ENCODE peak calls at places on chromosomes 16 and 17, in nine cellular contexts. One of them, this sample, is unnamed. For H3K36me3, the result is how much of the 10 kb centered on the place peaks cover.

GRCh38 chr17:75738218-75738802 is 17.1 kb downstream of the ITGB4 start:
- DNase-seq in GM12878: no peak
- DNase-seq in PC-3: no peak
- DNase-seq in neural progenitor cell: no peak
- DNase-seq in IMR-90: peak
- DNase-seq in endodermal cell: peak
- DNase-seq in fibroblast of lung: no peak
- DNase-seq in GM23248: peak
- DNase-seq in mesendoderm: no peak
- DNase-seq in this sample: no peak

GRCh38 chr16:69796285-69797118 is 34.4 kb downstream of the WWP2 start:
- DNase-seq in GM12878: no peak
- DNase-seq in PC-3: peak
- DNase-seq in neural progenitor cell: peak
- DNase-seq in IMR-90: peak
- DNase-seq in endodermal cell: peak
- DNase-seq in fibroblast of lung: peak
- DNase-seq in GM23248: peak
- DNase-seq in mesendoderm: peak
- DNase-seq in this sample: peak

GRCh38 chr16:56195151-56195550 is 3.9 kb downstream of the GNAO1 start:
- DNase-seq in GM12878: no peak
- DNase-seq in PC-3: peak
- DNase-seq in neural progenitor cell: no peak
- DNase-seq in IMR-90: no peak
- DNase-seq in endodermal cell: no peak
- DNase-seq in fibroblast of lung: no peak
- DNase-seq in GM23248: no peak
- DNase-seq in mesendoderm: no peak
- DNase-seq in this sample: no peak

GRCh38 chr16:9092963-9093477 is 1.6 kb downstream of the HAPSTR1 start:
- DNase-seq in GM12878: no peak
- DNase-seq in PC-3: no peak
- DNase-seq in neural progenitor cell: peak
- DNase-seq in IMR-90: no peak
- DNase-seq in endodermal cell: peak
- DNase-seq in fibroblast of lung: no peak
- DNase-seq in GM23248: peak
- DNase-seq in mesendoderm: peak
- DNase-seq in this sample: no peak

GRCh38 chr17:71461504-71462197 is 659.2 kb upstream of the SOX9 start:
- DNase-seq in GM12878: no peak
- DNase-seq in PC-3: no peak
- DNase-seq in neural progenitor cell: peak
- DNase-seq in IMR-90: no peak
- DNase-seq in endodermal cell: no peak
- DNase-seq in fibroblast of lung: no peak
- DNase-seq in GM23248: no peak
- DNase-seq in mesendoderm: no peak
- DNase-seq in this sample: no peak

GRCh38 chr16:56547120-56547948 is 17.5 kb upstream of the MT4 start:
- DNase-seq in GM12878: no peak
- DNase-seq in PC-3: peak
- DNase-seq in neural progenitor cell: peak
- DNase-seq in IMR-90: peak
- DNase-seq in endodermal cell: peak
- DNase-seq in fibroblast of lung: peak
- DNase-seq in GM23248: peak
- DNase-seq in mesendoderm: peak
- DNase-seq in this sample: peak

GRCh38 chr17:21210411-21211076 is 3.4 kb downstream of the TMEM11 start:
- DNase-seq in GM12878: no peak
- DNase-seq in PC-3: no peak
- DNase-seq in neural progenitor cell: peak
- DNase-seq in IMR-90: no peak
- DNase-seq in endodermal cell: no peak
- DNase-seq in fibroblast of lung: no peak
- DNase-seq in GM23248: no peak
- DNase-seq in mesendoderm: no peak
- DNase-seq in this sample: no peak

GRCh38 chr16:15970202-15970601 is 20.8 kb downstream of the ABCC1 start:
- DNase-seq in GM12878: no peak
- DNase-seq in PC-3: peak
- DNase-seq in neural progenitor cell: peak
- DNase-seq in IMR-90: no peak
- DNase-seq in endodermal cell: peak
- DNase-seq in fibroblast of lung: no peak
- DNase-seq in GM23248: no peak
- DNase-seq in mesendoderm: peak
- DNase-seq in this sample: no peak

GRCh38 chr17:72343911-72344310 is 223.1 kb downstream of the SOX9 start:
- DNase-seq in GM12878: no peak
- DNase-seq in PC-3: no peak
- DNase-seq in neural progenitor cell: no peak
- DNase-seq in IMR-90: peak
- DNase-seq in endodermal cell: no peak
- DNase-seq in fibroblast of lung: no peak
- DNase-seq in GM23248: no peak
- DNase-seq in mesendoderm: no peak
- DNase-seq in this sample: no peak

GRCh38 chr16:16857603-16858283 is 478.8 kb downstream of the NPIPA7 start:
- DNase-seq in GM12878: no peak
- DNase-seq in PC-3: no peak
- DNase-seq in neural progenitor cell: no peak
- DNase-seq in IMR-90: no peak
- DNase-seq in endodermal cell: peak
- DNase-seq in fibroblast of lung: no peak
- DNase-seq in GM23248: peak
- DNase-seq in mesendoderm: peak
- DNase-seq in this sample: no peak

GRCh38 chr16:58507963-58508670 is 7.2 kb upstream of the SETD6 start:
- DNase-seq in GM12878: no peak
- DNase-seq in PC-3: no peak
- DNase-seq in neural progenitor cell: no peak
- DNase-seq in IMR-90: no peak
- DNase-seq in endodermal cell: no peak
- DNase-seq in fibroblast of lung: no peak
- DNase-seq in GM23248: no peak
- DNase-seq in mesendoderm: no peak
- DNase-seq in this sample: no peak

GRCh38 chr16:19375561-19376158 is 42.0 kb upstream of the TMC5 start:
- DNase-seq in GM12878: peak
- DNase-seq in PC-3: peak
- DNase-seq in neural progenitor cell: peak
- DNase-seq in IMR-90: peak
- DNase-seq in endodermal cell: peak
- DNase-seq in fibroblast of lung: peak
- DNase-seq in GM23248: peak
- DNase-seq in mesendoderm: peak
- DNase-seq in this sample: peak

GRCh38 chr17:13917635-13918034 is 151.7 kb upstream of the COX10 start:
- DNase-seq in GM12878: no peak
- DNase-seq in PC-3: no peak
- DNase-seq in neural progenitor cell: no peak
- DNase-seq in IMR-90: no peak
- DNase-seq in endodermal cell: no peak
- DNase-seq in fibroblast of lung: no peak
- DNase-seq in GM23248: no peak
- DNase-seq in mesendoderm: peak
- DNase-seq in this sample: no peak

GRCh38 chr16:55392701-55393100 is 68.7 kb downstream of the IRX6 start:
- DNase-seq in GM12878: no peak
- DNase-seq in PC-3: peak
- DNase-seq in neural progenitor cell: no peak
- DNase-seq in IMR-90: no peak
- DNase-seq in endodermal cell: no peak
- DNase-seq in fibroblast of lung: no peak
- DNase-seq in GM23248: no peak
- DNase-seq in mesendoderm: no peak
- DNase-seq in this sample: peak

GRCh38 chr16:55035037-55035436 is 104.4 kb downstream of the IRX5 start:
- DNase-seq in GM12878: no peak
- DNase-seq in PC-3: peak
- DNase-seq in neural progenitor cell: peak
- DNase-seq in IMR-90: no peak
- DNase-seq in endodermal cell: peak
- DNase-seq in fibroblast of lung: no peak
- DNase-seq in GM23248: peak
- DNase-seq in mesendoderm: peak
- DNase-seq in this sample: peak

GRCh38 chr17:66436643-66437042 is 134.2 kb downstream of the PRKCA start:
- DNase-seq in GM12878: no peak
- DNase-seq in PC-3: no peak
- DNase-seq in neural progenitor cell: no peak
- DNase-seq in IMR-90: no peak
- DNase-seq in endodermal cell: no peak
- DNase-seq in fibroblast of lung: no peak
- DNase-seq in GM23248: no peak
- DNase-seq in mesendoderm: no peak
- DNase-seq in this sample: no peak

DNA sequence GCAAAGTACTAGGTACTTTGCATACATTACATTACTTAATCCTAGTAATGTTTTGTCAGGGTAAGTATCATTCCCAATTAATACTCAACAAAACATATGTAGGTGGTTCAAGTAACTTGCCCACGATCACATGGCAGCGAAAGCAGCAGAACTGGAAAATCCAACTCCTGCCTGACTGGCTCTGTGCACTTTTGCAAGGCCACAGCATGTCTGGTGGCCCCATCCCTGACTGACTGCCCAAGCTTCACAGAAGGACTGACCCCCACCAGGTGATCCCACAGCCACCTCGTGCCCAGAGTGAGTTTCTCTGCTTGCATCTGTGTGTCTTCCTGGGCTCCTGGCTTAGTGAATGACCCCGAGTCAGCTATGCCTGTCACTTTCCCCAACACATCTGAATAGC is 11.4 kb downstream of the CNP start:
- DNase-seq in GM12878: no peak
- DNase-seq in PC-3: peak
- DNase-seq in neural progenitor cell: no peak
- DNase-seq in IMR-90: no peak
- DNase-seq in endodermal cell: no peak
- DNase-seq in fibroblast of lung: no peak
- DNase-seq in GM23248: no peak
- DNase-seq in mesendoderm: no peak
- DNase-seq in this sample: no peak
- H3K36me3 ChIP-seq in GM12878: under half
- H3K36me3 ChIP-seq in PC-3: under half
- H3K36me3 ChIP-seq in neural progenitor cell: under half
- H3K36me3 ChIP-seq in IMR-90: half or more
- H3K36me3 ChIP-seq in endodermal cell: half or more
- H3K36me3 ChIP-seq in fibroblast of lung: under half
- H3K36me3 ChIP-seq in GM23248: under half
- H3K36me3 ChIP-seq in mesendoderm: under half
- H3K36me3 ChIP-seq in this sample: under half

GRCh38 chr16:23182675-23183485 is at the start of gene SCNN1G:
- DNase-seq in GM12878: no peak
- DNase-seq in PC-3: no peak
- DNase-seq in neural progenitor cell: peak
- DNase-seq in IMR-90: no peak
- DNase-seq in endodermal cell: peak
- DNase-seq in fibroblast of lung: no peak
- DNase-seq in GM23248: peak
- DNase-seq in mesendoderm: peak
- DNase-seq in this sample: peak

GRCh38 chr16:23185661-23186060 is 3.1 kb downstream of the SCNN1G start:
- DNase-seq in GM12878: no peak
- DNase-seq in PC-3: no peak
- DNase-seq in neural progenitor cell: no peak
- DNase-seq in IMR-90: no peak
- DNase-seq in endodermal cell: no peak
- DNase-seq in fibroblast of lung: no peak
- DNase-seq in GM23248: no peak
- DNase-seq in mesendoderm: no peak
- DNase-seq in this sample: no peak

GRCh38 chr16:23182206-23182674 is 305 bp upstream of the SCNN1G start:
- DNase-seq in GM12878: peak
- DNase-seq in PC-3: peak
- DNase-seq in neural progenitor cell: peak
- DNase-seq in IMR-90: peak
- DNase-seq in endodermal cell: peak
- DNase-seq in fibroblast of lung: peak
- DNase-seq in GM23248: peak
- DNase-seq in mesendoderm: peak
- DNase-seq in this sample: peak

GRCh38 chr16:23181506-23181905 is 1.0 kb upstream of the SCNN1G start:
- DNase-seq in GM12878: no peak
- DNase-seq in PC-3: no peak
- DNase-seq in neural progenitor cell: no peak
- DNase-seq in IMR-90: no peak
- DNase-seq in endodermal cell: no peak
- DNase-seq in fibroblast of lung: no peak
- DNase-seq in GM23248: no peak
- DNase-seq in mesendoderm: no peak
- DNase-seq in this sample: no peak

GRCh38 chr16:23183486-23183862 is 929 bp downstream of the SCNN1G start:
- DNase-seq in GM12878: no peak
- DNase-seq in PC-3: no peak
- DNase-seq in neural progenitor cell: no peak
- DNase-seq in IMR-90: no peak
- DNase-seq in endodermal cell: peak
- DNase-seq in fibroblast of lung: no peak
- DNase-seq in GM23248: no peak
- DNase-seq in mesendoderm: no peak
- DNase-seq in this sample: no peak
- H3K9ac ChIP-seq in GM12878: no peak
- H3K9ac ChIP-seq in PC-3: no peak
- H3K9ac ChIP-seq in neural progenitor cell: no peak
- H3K9ac ChIP-seq in IMR-90: no peak
- H3K9ac ChIP-seq in endodermal cell: no peak
- H3K9ac ChIP-seq in fibroblast of lung: no peak
- H3K9ac ChIP-seq in GM23248: no peak
- H3K9ac ChIP-seq in mesendoderm: no peak
- H3K9ac ChIP-seq in this sample: peak

DNA sequence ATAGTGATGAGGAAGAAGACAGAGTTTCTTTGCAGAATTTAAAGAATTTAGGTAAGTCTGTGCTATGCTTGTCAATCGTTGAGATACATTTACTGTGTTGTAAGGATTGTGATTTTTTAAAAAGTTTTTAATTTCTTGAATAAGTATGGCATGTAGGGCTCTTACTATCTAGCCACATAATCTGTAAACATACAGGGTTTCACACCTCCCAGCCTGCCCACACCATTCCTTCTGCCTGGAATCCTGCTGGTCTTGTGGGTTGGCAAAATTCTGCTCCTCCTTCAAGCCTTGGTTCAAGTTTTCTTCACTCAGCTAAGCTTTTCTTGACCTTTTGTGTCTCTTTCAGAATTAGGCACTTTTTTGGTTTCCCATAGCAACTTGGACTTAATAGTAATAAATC is 7.5 kb downstream of the ZNHIT3 start:
- DNase-seq in GM12878: no peak
- DNase-seq in PC-3: no peak
- DNase-seq in neural progenitor cell: no peak
- DNase-seq in IMR-90: no peak
- DNase-seq in endodermal cell: no peak
- DNase-seq in fibroblast of lung: no peak
- DNase-seq in GM23248: peak
- DNase-seq in mesendoderm: no peak
- DNase-seq in this sample: no peak
- H3K36me3 ChIP-seq in GM12878: under half
- H3K36me3 ChIP-seq in PC-3: under half
- H3K36me3 ChIP-seq in neural progenitor cell: under half
- H3K36me3 ChIP-seq in IMR-90: under half
- H3K36me3 ChIP-seq in endodermal cell: half or more
- H3K36me3 ChIP-seq in fibroblast of lung: under half
- H3K36me3 ChIP-seq in GM23248: under half
- H3K36me3 ChIP-seq in mesendoderm: under half
- H3K36me3 ChIP-seq in this sample: under half

GRCh38 chr16:85610059-85610445 is 3.1 kb upstream of the GSE1 start:
- DNase-seq in GM12878: no peak
- DNase-seq in PC-3: peak
- DNase-seq in neural progenitor cell: no peak
- DNase-seq in IMR-90: no peak
- DNase-seq in endodermal cell: peak
- DNase-seq in fibroblast of lung: no peak
- DNase-seq in GM23248: no peak
- DNase-seq in mesendoderm: no peak
- DNase-seq in this sample: no peak
- H3K9ac ChIP-seq in GM12878: no peak
- H3K9ac ChIP-seq in PC-3: no peak
- H3K9ac ChIP-seq in neural progenitor cell: no peak
- H3K9ac ChIP-seq in IMR-90: no peak
- H3K9ac ChIP-seq in endodermal cell: no peak
- H3K9ac ChIP-seq in fibroblast of lung: no peak
- H3K9ac ChIP-seq in GM23248: peak
- H3K9ac ChIP-seq in mesendoderm: peak
- H3K9ac ChIP-seq in this sample: no peak